ENCODE peak calls at places on chromosomes 7 and 10, in six cellular contexts. H is tibial nerve, W is epithelial cell of esophagus, B is IMR-90, J is fibroblast of mammary gland, O is astrocyte of the spinal cord. U is an unnamed sample.

GRCh38 chr10:48497965-48498770 is 106.7 kb downstream of the ARHGAP22 start:
- DNase-seq in H (no peak), W (no peak), B (no peak), J (no peak), O (no peak), U (no peak)

GRCh38 chr10:75430000-75430763 is 1.2 kb upstream of the LRMDA start:
- DNase-seq in H (peak; percentile 26), W (peak; percentile 91), B (no peak), J (no peak), O (no peak), U (peak; percentile 53)

GRCh38 chr10:124093076-124093773 is at the start of gene CHST15:
- DNase-seq in H (no peak), W (peak; percentile 91), B (no peak), J (peak; percentile 54), O (peak; percentile 74), U (peak; percentile 28)

GRCh38 chr7:1703475-1704325 is 33.6 kb downstream of the ELFN1 start:
- DNase-seq in H (no peak), W (no peak), B (no peak), J (no peak), O (no peak), U (no peak)

GRCh38 chr10:72335394-72336258 is 19.1 kb downstream of the DNAJB12 start:
- DNase-seq in H (peak; percentile 69), W (no peak), B (no peak), J (peak; percentile 81), O (peak; percentile 86), U (peak; percentile 65)

GRCh38 chr7:150325110-150325611 is 1.8 kb upstream of the ACTR3C start:
- DNase-seq in H (no peak), W (no peak), B (peak; percentile 17), J (peak; percentile 26), O (no peak), U (peak; percentile 13)

GRCh38 chr10:43963379-43963778 is 314.7 kb upstream of the ZNF32 start:
- DNase-seq in H (no peak), W (no peak), B (no peak), J (no peak), O (no peak), U (no peak)

GRCh38 chr7:137130751-137131158 is 212.8 kb downstream of the PTN start:
- DNase-seq in H (no peak), W (peak; percentile 95), B (peak; percentile 82), J (peak; percentile 34), O (peak; percentile 83), U (peak; percentile 77)

GRCh38 chr7:46539892-46540483 is 618.9 kb upstream of the IGFBP3 start:
- DNase-seq in H (no peak), W (no peak), B (no peak), J (no peak), O (no peak), U (no peak)

GRCh38 chr10:5659702-5660528 is 6.5 kb downstream of the ASB13 start:
- DNase-seq in H (peak; percentile 44), W (peak; percentile 85), B (peak; percentile 79), J (peak; percentile 86), O (peak; percentile 27), U (peak; percentile 43)

GRCh38 chr10:80205478-80206276 is at the start of gene ANXA11:
- DNase-seq in H (peak; percentile 74), W (peak; percentile 71), B (peak; percentile 54), J (peak; percentile 55), O (peak; percentile 79), U (peak; percentile 66)

GRCh38 chr7:150515752-150516151 is 1.1 kb downstream of the GIMAP7 start:
- DNase-seq in H (no peak), W (no peak), B (no peak), J (no peak), O (no peak), U (no peak)

GRCh38 chr7:120792091-120792860 is 65.7 kb downstream of the TSPAN12 start:
- DNase-seq in H (peak; percentile 70), W (peak; percentile 79), B (peak; percentile 65), J (peak; percentile 70), O (peak; percentile 69), U (peak; percentile 70)

GRCh38 chr10:70155255-70155838 is 8.8 kb upstream of the TYSND1 start:
- DNase-seq in H (no peak), W (no peak), B (no peak), J (no peak), O (no peak), U (no peak)

GRCh38 chr10:44962870-44963738 is 3.5 kb downstream of the RASSF4 start:
- DNase-seq in H (peak; percentile 4), W (no peak), B (no peak), J (no peak), O (no peak), U (no peak)

GRCh38 chr10:100970076-100970913 is 991 bp downstream of the SEMA4G start:
- DNase-seq in H (no peak), W (peak; percentile 27), B (no peak), J (no peak), O (no peak), U (no peak)

GRCh38 chr7:38524786-38525185 is 106.4 kb downstream of the AMPH start:
- DNase-seq in H (no peak), W (peak; percentile 2), B (peak; percentile 44), J (peak; percentile 56), O (peak; percentile 22), U (no peak)

GRCh38 chr10:21556527-21556926 is 22.5 kb downstream of the MLLT10 start:
- DNase-seq in H (no peak), W (no peak), B (no peak), J (no peak), O (no peak), U (no peak)

GRCh38 chr7:56175784-56176183 is 59.6 kb upstream of the NUPR2 start:
- DNase-seq in H (no peak), W (no peak), B (no peak), J (peak; percentile 1), O (no peak), U (no peak)
- H3K4me3 ChIP-seq in H (peak overlapping the region; percentile 34), W (no peak overlapping the region), B (no peak overlapping the region), J (no peak overlapping the region), O (no peak overlapping the region), U (no peak overlapping the region)

DNA sequence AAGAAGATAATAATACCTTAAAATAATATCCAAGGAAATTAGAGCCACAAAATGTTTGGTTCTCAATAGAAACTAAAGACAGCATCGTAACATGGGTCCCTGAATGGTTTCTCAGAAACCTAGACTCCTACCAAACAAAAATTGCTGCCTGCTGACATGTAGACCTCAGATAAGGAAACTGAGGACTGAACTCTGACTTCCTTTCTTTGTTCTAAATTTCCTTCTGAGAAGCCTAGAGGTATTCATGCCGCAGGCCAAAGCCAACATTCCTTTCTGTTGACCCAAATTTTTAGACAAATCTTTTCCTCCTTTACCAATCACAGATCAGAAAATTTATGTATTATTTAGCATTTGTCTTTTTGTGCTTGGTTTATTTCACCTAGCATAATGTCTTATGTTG is 816.7 kb upstream of the PHF14 start:
- DNase-seq in H (no peak), W (no peak), B (no peak), J (no peak), O (no peak), U (no peak)
- H3K4me3 ChIP-seq in H (no peak overlapping the region), W (no peak overlapping the region), B (no peak overlapping the region), J (no peak overlapping the region), O (no peak overlapping the region), U (no peak overlapping the region)

GRCh38 chr10:103144086-103144485 is 49.0 kb downstream of the NT5C2 start:
- DNase-seq in H (no peak), W (no peak), B (no peak), J (no peak), O (no peak), U (no peak)
- H3K4me3 ChIP-seq in H (no peak overlapping the region), W (no peak overlapping the region), B (no peak overlapping the region), J (no peak overlapping the region), O (no peak overlapping the region), U (no peak overlapping the region)

GRCh38 chr7:152030561-152030960 is 5.1 kb downstream of the GALNT11 start:
- DNase-seq in H (no peak), W (no peak), B (no peak), J (no peak), O (no peak), U (no peak)

GRCh38 chr7:152035807-152036206 is 10.3 kb downstream of the GALNT11 start:
- DNase-seq in H (no peak), W (no peak), B (no peak), J (no peak), O (no peak), U (no peak)
- H3K4me3 ChIP-seq in H (no peak overlapping the region), W (no peak overlapping the region), B (no peak overlapping the region), J (no peak overlapping the region), O (no peak overlapping the region), U (no peak overlapping the region)

U was measured in fibroblast of the aortic adventitia.